ENCODE peak calls at places on chromosome 15, in six cellular contexts. Q, K, Y, R, N and L are unnamed samples.

GRCh38 chr15:29089731-29090616 is 179.6 kb downstream of the NSMCE3 start:
- DNase-seq in Q (no peak), K (no peak), Y (no peak), R (peak; percentile 46), N (no peak), L (no peak)

GRCh38 chr15:39315200-39315599 is 265.7 kb upstream of the THBS1 start:
- DNase-seq in Q (no peak), K (no peak), Y (no peak), R (no peak), N (no peak), L (no peak)

GRCh38 chr15:92462771-92463170 is 69.1 kb downstream of the ST8SIA2 start:
- DNase-seq in Q (no peak), K (no peak), Y (no peak), R (no peak), N (no peak), L (no peak)

GRCh38 chr15:91849749-91850161 is 3.8 kb upstream of the SLCO3A1 start:
- DNase-seq in Q (no peak), K (peak; percentile 35), Y (no peak), R (peak; percentile 26), N (no peak), L (peak; percentile 34)

GRCh38 chr15:32682569-32682968 is 35.2 kb upstream of the GREM1 start:
- DNase-seq in Q (no peak), K (no peak), Y (no peak), R (no peak), N (no peak), L (no peak)

GRCh38 chr15:79311901-79312553 is 1.1 kb downstream of the TMED3 start:
- DNase-seq in Q (no peak), K (no peak), Y (no peak), R (no peak), N (no peak), L (peak; percentile 21)

GRCh38 chr15:49558924-49559323 is 61.7 kb downstream of the FAM227B start:
- DNase-seq in Q (no peak), K (no peak), Y (no peak), R (no peak), N (no peak), L (no peak)

GRCh38 chr15:79408041-79408440 is 24.1 kb upstream of the MINAR1 start:
- DNase-seq in Q (no peak), K (no peak), Y (no peak), R (no peak), N (no peak), L (no peak)

GRCh38 chr15:40762919-40763800 is 708 bp upstream of the GCHFR start:
- DNase-seq in Q (peak; percentile 48), K (no peak), Y (peak; percentile 80), R (peak; percentile 49), N (no peak), L (peak; percentile 15)

GRCh38 chr15:65583701-65584100 is 27.2 kb downstream of the INTS14 start:
- DNase-seq in Q (no peak), K (no peak), Y (no peak), R (peak; percentile 19), N (peak; percentile 61), L (no peak)

GRCh38 chr15:65057549-65057940 is 10.2 kb downstream of the RASL12 start:
- DNase-seq in Q (no peak), K (peak; percentile 16), Y (no peak), R (no peak), N (no peak), L (no peak)

GRCh38 chr15:63231717-63232116 is 42.3 kb downstream of the RAB8B start:
- DNase-seq in Q (no peak), K (no peak), Y (no peak), R (no peak), N (no peak), L (no peak)

GRCh38 chr15:51191766-51192165 is 97.1 kb upstream of the TNFAIP8L3 start:
- DNase-seq in Q (no peak), K (no peak), Y (no peak), R (no peak), N (no peak), L (no peak)

GRCh38 chr15:40845511-40846284 is 1.9 kb downstream of the SPINT1 start:
- DNase-seq in Q (no peak), K (no peak), Y (peak; percentile 90), R (no peak), N (no peak), L (no peak)

GRCh38 chr15:72890043-72890442 is 106.5 kb upstream of the ADPGK start:
- DNase-seq in Q (no peak), K (no peak), Y (no peak), R (no peak), N (no peak), L (no peak)

GRCh38 chr15:49383266-49383665 is 39.8 kb upstream of the FGF7 start:
- DNase-seq in Q (no peak), K (no peak), Y (no peak), R (no peak), N (no peak), L (no peak)

GRCh38 chr15:33492434-33493052 is 181.8 kb downstream of the RYR3 start:
- DNase-seq in Q (no peak), K (no peak), Y (no peak), R (no peak), N (no peak), L (no peak)

GRCh38 chr15:101438482-101439284 is 50.8 kb downstream of the PCSK6 start:
- DNase-seq in Q (no peak), K (no peak), Y (peak; percentile 17), R (no peak), N (no peak), L (no peak)

GRCh38 chr15:63490345-63491034 is 13.9 kb upstream of the USP3 start:
- DNase-seq in Q (peak; percentile 11), K (no peak), Y (no peak), R (no peak), N (no peak), L (no peak)

GRCh38 chr15:27458370-27459084 is 487.5 kb downstream of the GABRG3 start:
- DNase-seq in Q (no peak), K (no peak), Y (no peak), R (no peak), N (no peak), L (no peak)

GRCh38 chr15:25226360-25226759 is 212.5 kb downstream of the UBE3A start:
- DNase-seq in Q (no peak), K (no peak), Y (no peak), R (no peak), N (no peak), L (no peak)

GRCh38 chr15:39215006-39215405 is 365.9 kb upstream of the THBS1 start:
- DNase-seq in Q (no peak), K (no peak), Y (no peak), R (no peak), N (no peak), L (no peak)

GRCh38 chr15:51367322-51367976 is 26.0 kb downstream of the GLDN start:
- DNase-seq in Q (no peak), K (no peak), Y (peak; percentile 55), R (peak; percentile 73), N (no peak), L (no peak)

GRCh38 chr15:45427085-45427484 is 48.7 kb upstream of the GATM start:
- DNase-seq in Q (no peak), K (no peak), Y (no peak), R (no peak), N (no peak), L (no peak)

DNA sequence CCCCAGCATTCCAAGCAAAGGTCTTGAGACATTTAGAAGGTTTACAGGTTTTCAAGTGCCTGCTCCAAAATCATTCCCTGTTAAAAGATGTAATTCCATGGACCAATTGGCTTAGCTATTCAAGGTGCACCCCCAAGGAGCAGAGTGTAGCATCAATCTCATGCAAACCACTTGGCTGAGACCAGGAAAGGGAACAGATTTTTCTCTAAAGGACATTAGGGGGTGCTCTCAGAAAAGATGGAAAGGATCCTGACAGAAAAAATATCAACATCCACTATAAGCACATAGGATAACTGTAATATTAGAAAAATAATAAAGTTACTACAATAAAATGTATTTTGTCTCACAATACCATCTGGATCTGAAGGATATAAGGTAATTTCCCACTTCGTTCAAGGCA is 328.0 kb upstream of the CDIN1 start:
- DNase-seq in Q (no peak), K (no peak), Y (no peak), R (no peak), N (no peak), L (no peak)
- H3K4me1 ChIP-seq in Q (no peaks in the 10 kb centered on the region), K (no peaks in the 10 kb centered on the region), Y (no peaks in the 10 kb centered on the region), R (peaks cover 6% of the 10 kb centered on the region), N (no peaks in the 10 kb centered on the region), L (peaks cover 6% of the 10 kb centered on the region)

DNA sequence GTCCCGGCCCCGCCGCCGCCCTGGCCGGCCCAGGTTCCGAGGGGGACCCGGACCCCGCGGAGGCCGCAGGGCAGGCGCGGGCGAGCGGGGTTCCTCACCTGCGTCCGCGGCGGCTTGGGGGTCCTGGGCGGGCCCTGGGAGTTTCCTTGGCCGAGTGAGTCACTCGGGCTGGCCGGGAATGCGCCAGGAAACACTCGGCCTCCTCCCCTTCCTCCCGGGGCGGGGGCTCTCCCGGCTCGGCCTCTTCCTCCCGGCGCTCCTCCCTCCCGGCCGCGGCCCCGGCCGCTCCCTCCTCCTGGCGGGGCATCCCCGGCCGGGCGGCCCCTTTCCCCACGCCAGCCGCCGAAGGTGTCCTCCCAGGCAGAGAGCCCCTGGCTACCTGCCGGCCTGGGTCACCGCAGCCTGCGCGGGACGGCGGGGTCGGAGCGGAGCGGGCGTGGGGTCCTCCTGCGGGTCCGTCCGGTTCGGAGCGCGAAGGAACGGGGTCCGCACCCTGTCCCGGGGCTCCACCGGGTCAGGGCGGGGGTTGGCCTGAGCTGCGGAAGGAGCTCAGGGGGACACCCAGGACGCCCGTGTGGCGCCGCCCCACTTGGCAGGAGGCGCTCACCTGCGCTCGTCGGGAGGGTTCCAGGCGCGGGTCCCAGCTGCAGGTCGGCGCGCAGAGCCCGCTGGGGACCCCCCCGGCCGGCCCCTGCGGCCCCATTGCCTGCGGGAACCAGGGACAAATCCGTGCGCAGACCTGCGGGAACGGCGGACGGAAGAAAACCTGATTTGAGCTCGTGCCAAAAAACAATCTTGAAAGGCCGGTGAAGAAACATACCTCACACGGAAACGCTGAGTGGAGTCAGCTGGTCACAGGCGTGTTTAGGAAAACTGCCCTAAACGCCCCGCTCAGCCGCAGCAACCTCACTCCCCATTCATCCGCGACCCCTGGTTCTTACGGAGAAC is at the start of gene CYFIP1:
- DNase-seq in Q (peak; percentile 66), K (peak; percentile 61), Y (peak; percentile 87), R (peak; percentile 85), N (no peak), L (peak; percentile 80)
- H3K9me3 ChIP-seq in Q (no peaks in the 10 kb centered on the region), K (no peaks in the 10 kb centered on the region), Y (no peaks in the 10 kb centered on the region), R (no peaks in the 10 kb centered on the region), N (no peaks in the 10 kb centered on the region), L (no peaks in the 10 kb centered on the region)

GRCh38 chr15:89091667-89092220 is 3.5 kb downstream of the ABHD2 start:
- DNase-seq in Q (no peak), K (no peak), Y (no peak), R (no peak), N (no peak), L (no peak)
- H3K4me3 ChIP-seq in Q (peak overlapping the region; percentile 22), K (no peak overlapping the region), Y (peak overlapping the region; percentile 72), R (no peak overlapping the region), N (peak overlapping the region; percentile 21), L (no peak overlapping the region)

DNA sequence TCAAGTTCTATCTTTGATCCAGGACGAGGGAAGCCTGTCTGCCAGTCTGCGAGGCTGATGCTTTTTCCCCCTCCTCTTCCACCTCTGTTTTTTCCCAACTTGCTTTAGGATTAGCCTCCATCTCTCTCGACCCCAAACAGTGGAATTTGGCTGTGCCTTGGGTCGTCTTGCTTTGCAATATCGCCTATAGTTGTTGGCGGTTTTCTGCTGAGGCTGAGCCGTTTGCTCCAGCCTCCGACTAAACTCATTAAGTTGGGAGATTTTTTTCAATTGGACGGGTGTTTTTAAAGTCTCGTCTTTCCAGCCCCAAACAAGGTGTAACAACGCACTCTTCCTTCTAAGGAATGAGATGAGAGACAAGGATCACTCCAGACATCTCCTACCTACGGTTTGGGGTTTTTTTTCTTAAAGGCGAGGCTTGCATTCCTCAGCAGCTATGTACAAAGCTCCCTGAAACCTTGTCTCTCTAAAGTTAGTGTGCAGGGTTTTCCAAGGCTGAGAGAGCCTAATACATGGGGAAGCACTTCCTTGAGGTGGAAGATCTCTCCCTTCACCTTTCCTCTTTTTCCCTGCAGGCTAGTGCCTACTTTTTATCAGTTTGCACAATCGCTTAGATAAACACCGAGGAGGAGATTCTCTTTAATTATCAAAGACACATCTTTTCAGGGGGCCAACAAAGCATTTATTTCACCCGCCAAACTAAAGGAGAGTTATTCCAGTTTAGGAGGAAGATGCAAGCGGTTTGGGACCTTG is 4.7 kb upstream of the NR2F2 start:
- DNase-seq in Q (peak; percentile 29), K (no peak), Y (no peak), R (peak; percentile 60), N (no peak), L (no peak)
- H3K4me1 ChIP-seq in Q (no peaks in the 10 kb centered on the region), K (peaks cover 48% of the 10 kb centered on the region), Y (peaks cover 40% of the 10 kb centered on the region), R (peaks cover 54% of the 10 kb centered on the region), N (no peaks in the 10 kb centered on the region), L (peaks cover 27% of the 10 kb centered on the region)